ENCODE peak calls at places on chromosomes 13 and 19, in five cellular contexts. T, V, W, D and C are unnamed samples.

GRCh38 chr13:19984430-19985218 is 26.1 kb downstream of the ZMYM2 start:
- DNase-seq in W (peak), V (no peak), T (peak), D (no peak), C (peak)

GRCh38 chr19:52602931-52603330 is 32.8 kb downstream of the ZNF701 start:
- DNase-seq in W (no peak), T (no peak), D (no peak), V (no peak), C (no peak)

GRCh38 chr13:30138511-30138910 is 168.8 kb downstream of the KATNAL1 start:
- DNase-seq in D (no peak), V (no peak), W (no peak), T (no peak), C (no peak)

GRCh38 chr19:45902651-45903625 is 525 bp upstream of the MYPOP start:
- DNase-seq in V (peak), W (peak), T (peak), D (peak), C (peak)

GRCh38 chr13:41767801-41768200 is 193.1 kb downstream of the VWA8 start:
- DNase-seq in D (no peak), W (no peak), V (no peak), T (peak), C (peak)

GRCh38 chr19:33960566-33960965 is 163.9 kb downstream of the KCTD15 start:
- DNase-seq in V (no peak), T (no peak), D (no peak), W (no peak), C (no peak)

GRCh38 chr19:1512671-1513491 is at the start of gene ADAMTSL5:
- DNase-seq in W (no peak), T (peak), V (peak), D (peak), C (no peak)

GRCh38 chr13:59424661-59425060 is 739.1 kb downstream of the DIAPH3 start:
- DNase-seq in W (peak), D (no peak), V (no peak), T (peak), C (no peak)

GRCh38 chr19:40263440-40264313 is 21.5 kb downstream of the AKT2 start:
- DNase-seq in D (no peak), V (no peak), W (no peak), T (no peak), C (no peak)

GRCh38 chr19:47274891-47275865 is 493 bp downstream of the INAFM1 start:
- DNase-seq in W (no peak), D (peak), T (peak), V (peak), C (no peak)

GRCh38 chr13:75365724-75366173 is 116.2 kb downstream of the TBC1D4 start:
- DNase-seq in T (peak), W (peak), V (no peak), D (no peak), C (no peak)

GRCh38 chr13:99655351-99656091 is 154.2 kb downstream of the TM9SF2 start:
- DNase-seq in V (peak), T (no peak), W (peak), D (no peak), C (peak)

GRCh38 chr19:40104754-40105153 is 14.0 kb upstream of the ZNF780A start:
- DNase-seq in D (no peak), W (no peak), T (no peak), V (no peak), C (no peak)

GRCh38 chr13:18951412-18951811 is 230.2 kb downstream of the TUBA3C start:
- DNase-seq in T (no peak), V (no peak), D (no peak), W (no peak), C (no peak)

GRCh38 chr13:95641961-95642621 is 2.4 kb downstream of the DZIP1 start:
- DNase-seq in W (no peak), V (peak), T (peak), D (peak), C (peak)

GRCh38 chr13:22757530-22758120 is 423.2 kb upstream of the SGCG start:
- DNase-seq in W (no peak), D (no peak), T (peak), V (no peak), C (no peak)

GRCh38 chr13:112899618-112900600 is 69.1 kb upstream of the MCF2L start:
- DNase-seq in V (peak), W (no peak), T (no peak), D (no peak), C (no peak)

GRCh38 chr19:48363500-48363809 is 285 bp downstream of the TMEM143 start:
- DNase-seq in T (no peak), V (no peak), D (no peak), W (no peak), C (no peak)

GRCh38 chr13:64959276-64959675 is 2270.9 kb downstream of the PCDH9 start:
- DNase-seq in T (no peak), W (no peak), D (no peak), V (no peak), C (no peak)

GRCh38 chr13:40172149-40172591 is 494.3 kb downstream of the FOXO1 start:
- DNase-seq in D (no peak), W (no peak), T (no peak), V (no peak), C (no peak)

GRCh38 chr13:91195789-91196188 is 151.7 kb upstream of the MIR17HG start:
- DNase-seq in T (no peak), V (no peak), W (no peak), D (no peak), C (no peak)

GRCh38 chr13:101535192-101535746 is 82.8 kb downstream of the ITGBL1 start:
- DNase-seq in W (no peak), V (no peak), T (no peak), D (no peak), C (no peak)

GRCh38 chr13:94710881-94711560 is 1.3 kb downstream of the SOX21 start:
- DNase-seq in T (no peak), D (peak), W (no peak), V (no peak), C (no peak)

GRCh38 chr13:42086582-42086981 is 38.1 kb downstream of the DGKH start:
- DNase-seq in V (no peak), W (no peak), D (no peak), T (no peak), C (no peak)

GRCh38 chr13:46160065-46160464 is 21.9 kb downstream of the LCP1 start:
- DNase-seq in D (no peak), V (no peak), T (no peak), W (no peak), C (no peak)

GRCh38 chr13:79874396-79875360 is 393.7 kb downstream of the NDFIP2 start:
- DNase-seq in T (no peak), V (no peak), D (no peak), W (no peak), C (no peak)

GRCh38 chr19:45793178-45793564 is 526 bp upstream of the DMWD start:
- DNase-seq in V (no peak), T (no peak), D (no peak), W (no peak), C (no peak)

GRCh38 chr19:18349524-18350128 is 9.2 kb downstream of the PGPEP1 start:
- DNase-seq in V (peak), W (peak), T (peak), D (peak), C (no peak)

DNA sequence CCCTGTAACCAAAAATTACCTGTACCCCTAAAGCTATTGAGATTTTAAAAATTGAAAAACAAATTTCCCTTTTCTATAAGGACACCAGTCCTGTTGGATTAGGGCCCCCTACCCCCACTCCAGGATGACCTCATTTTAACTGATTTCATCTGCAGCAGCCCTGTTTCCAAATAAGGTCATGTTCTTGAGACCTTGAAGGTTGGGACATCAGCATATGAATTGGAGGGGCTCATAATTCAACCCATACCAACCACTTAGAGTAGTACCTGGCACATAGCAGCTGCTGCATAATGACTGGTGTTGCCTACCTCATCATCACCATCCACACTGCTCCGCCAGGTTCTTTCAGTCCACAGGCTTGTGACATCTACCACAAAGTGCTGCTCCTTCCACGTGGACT is 17.6 kb downstream of the ZNF71 start:
- DNase-seq in V (no peak), T (no peak), D (no peak), W (no peak), C (no peak)
- H3K4me3 ChIP-seq in V (no peak), T (no peak), D (no peak), W (no peak), C (no peak)

GRCh38 chr19:14342809-14343208 is 38.4 kb upstream of the ADGRE5 start:
- DNase-seq in W (no peak), T (no peak), V (no peak), D (no peak), C (no peak)
- TF ChIP-seq CTCF in W (no peak), T (no peak), V (no peak), D (no peak), C (no peak)

GRCh38 chr13:32687275-32687674 is 101.0 kb downstream of the PDS5B start:
- DNase-seq in T (no peak), D (no peak), W (no peak), V (no peak), C (no peak)
- H3K4me3 ChIP-seq in T (no peak), D (no peak), W (no peak), V (no peak), C (no peak)

GRCh38 chr13:37138169-37138568 is 32.7 kb upstream of the CSNK1A1L start:
- DNase-seq in W (no peak), D (no peak), T (peak), V (no peak), C (no peak)
- TF ChIP-seq CTCF in W (peak), D (no peak), T (peak), V (no peak), C (peak)

DNA sequence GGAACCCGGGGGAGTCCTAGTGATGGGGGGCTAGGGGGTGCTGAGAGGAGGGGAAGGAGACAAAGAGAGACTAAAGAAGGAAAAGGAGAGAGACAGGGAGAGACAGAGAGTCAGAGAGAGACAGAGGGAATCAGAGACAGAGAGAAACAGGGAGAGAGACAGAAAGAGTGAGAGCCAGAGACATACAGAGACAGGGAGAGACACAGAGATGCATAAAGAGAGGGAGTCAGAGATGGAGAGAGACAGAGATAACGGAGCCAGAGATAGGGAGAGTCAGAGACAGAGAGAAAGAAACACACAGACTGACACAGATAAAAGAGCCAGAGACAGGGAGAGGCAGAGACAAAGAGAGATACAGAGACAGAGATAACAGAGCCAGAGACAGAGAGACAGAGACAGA is 1.5 kb upstream of the TNFSF9 start:
- DNase-seq in T (no peak), W (no peak), V (no peak), D (no peak), C (no peak)
- H3K4me3 ChIP-seq in T (no peak), W (no peak), V (no peak), D (no peak), C (no peak)

GRCh38 chr19:49614096-49614857 is 23.3 kb downstream of the PRR12 start:
- DNase-seq in V (no peak), D (no peak), W (no peak), T (peak), C (peak)
- TF ChIP-seq CTCF in V (no peak), D (no peak), W (peak), T (peak), C (peak)